ENCODE peak calls at places on chromosomes 5 and 9, in four cellular contexts. E is HFFc6; R is nephron progenitor cell; Z is activated CD4-positive, CD25-positive, alpha-beta regulatory T cell. C is an unnamed sample.

GRCh38 chr5:13987843-13988464 is 43.5 kb upstream of the DNAH5 start:
- DNase-seq in E (peak; percentile 59), R (peak; percentile 60), Z (no peak), C (peak; percentile 56)

GRCh38 chr5:43192558-43193170 is 639 bp downstream of the NIM1K start:
- DNase-seq in E (peak; percentile 16), R (peak; percentile 23), Z (peak; percentile 6), C (peak; percentile 30)

GRCh38 chr9:114616684-114617520 is 5.8 kb downstream of the TMEM268 start:
- DNase-seq in E (no peak), R (no peak), Z (no peak), C (peak; percentile 57)

GRCh38 chr9:69444021-69444420 is 119.0 kb downstream of the ENTREP1 start:
- DNase-seq in E (peak; percentile 83), R (no peak), Z (no peak), C (no peak)

GRCh38 chr9:4983541-4984165 is 1.4 kb upstream of the JAK2 start:
- DNase-seq in E (no peak), R (no peak), Z (no peak), C (no peak)

GRCh38 chr9:36036780-36037579 is at the start of gene RECK:
- DNase-seq in E (peak; percentile 93), R (peak; percentile 96), Z (peak; percentile 73), C (peak; percentile 92)

GRCh38 chr9:104091708-104092107 is 2.4 kb upstream of the SMC2 start:
- DNase-seq in E (no peak), R (no peak), Z (no peak), C (peak; percentile 25)

GRCh38 chr9:128733256-128733655 is 9.3 kb upstream of the ZDHHC12 start:
- DNase-seq in E (peak; percentile 54), R (peak; percentile 82), Z (no peak), C (peak; percentile 87)

GRCh38 chr5:154708845-154709244 is 46.3 kb upstream of the LARP1 start:
- DNase-seq in E (peak; percentile 29), R (no peak), Z (no peak), C (no peak)

GRCh38 chr5:140549237-140550144 is 2.0 kb downstream of the EIF4EBP3 start:
- DNase-seq in E (no peak), R (no peak), Z (no peak), C (peak; percentile 67)

GRCh38 chr5:173764321-173765029 is 123.7 kb upstream of the CPEB4 start:
- DNase-seq in E (peak; percentile 95), R (peak; percentile 35), Z (no peak), C (peak; percentile 50)

GRCh38 chr9:4197548-4197947 is 102.3 kb downstream of the GLIS3 start:
- DNase-seq in E (no peak), R (no peak), Z (no peak), C (peak; percentile 53)

GRCh38 chr5:37214550-37214949 is 34.6 kb downstream of the CPLANE1 start:
- DNase-seq in E (no peak), R (no peak), Z (no peak), C (no peak)

GRCh38 chr5:123047706-123048105 is 11.2 kb upstream of the PPIC start:
- DNase-seq in E (peak; percentile 10), R (no peak), Z (no peak), C (no peak)

GRCh38 chr5:174533771-174534221 is 190.6 kb upstream of the MSX2 start:
- DNase-seq in E (peak; percentile 62), R (no peak), Z (no peak), C (no peak)

C was measured in testis.